ENCODE peak calls at places on chromosomes 3 and 15, in six cellular contexts. M is fibroblast of the aortic adventitia, Q is cardiac fibroblast, L is kidney epithelial cell, D is AG04450, N is choroid plexus epithelial cell. X is an unnamed sample.

GRCh38 chr3:34011171-34012101 is 213.0 kb downstream of the PDCD6IP start:
- DNase-seq in D (no peak), L (no peak), N (peak), Q (no peak), M (no peak), X (no peak)

GRCh38 chr3:67118122-67118521 is 120.0 kb downstream of the KBTBD8 start:
- DNase-seq in N (no peak), D (no peak), L (no peak), Q (no peak), M (no peak), X (no peak)

GRCh38 chr3:179961081-179962078 is 75.4 kb downstream of the PEX5L start:
- DNase-seq in L (no peak), Q (no peak), D (no peak), N (no peak), M (no peak), X (peak)

GRCh38 chr15:78959360-78959759 is 14.5 kb upstream of the CTSH start:
- DNase-seq in N (no peak), Q (no peak), M (no peak), L (no peak), D (no peak), X (no peak)

GRCh38 chr15:67146214-67146613 is 80.8 kb downstream of the SMAD3 start:
- DNase-seq in M (peak), D (peak), Q (peak), L (no peak), N (peak), X (no peak)

GRCh38 chr15:101153801-101154656 is 97.8 kb downstream of the CHSY1 start:
- DNase-seq in D (no peak), Q (no peak), N (no peak), M (no peak), L (no peak), X (no peak)

GRCh38 chr3:99920530-99921376 is 103.1 kb downstream of the CMSS1 start:
- DNase-seq in Q (peak), D (no peak), M (peak), L (no peak), N (no peak), X (no peak)

GRCh38 chr3:49711489-49711888 is 8.0 kb downstream of the AMIGO3 start:
- DNase-seq in N (no peak), D (no peak), L (no peak), Q (no peak), M (no peak), X (no peak)

GRCh38 chr3:71926242-71926560 is 141.3 kb upstream of the PROK2 start:
- DNase-seq in M (peak), N (peak), Q (peak), D (no peak), L (no peak), X (no peak)

GRCh38 chr3:133466531-133467386 is 66.9 kb downstream of the BFSP2 start:
- DNase-seq in Q (peak), M (no peak), N (no peak), D (no peak), L (no peak), X (no peak)

GRCh38 chr3:143237036-143237688 is 117.6 kb downstream of the CHST2 start:
- DNase-seq in D (no peak), N (peak), L (no peak), M (peak), Q (no peak), X (no peak)

GRCh38 chr15:101148881-101149664 is 102.8 kb downstream of the CHSY1 start:
- DNase-seq in L (no peak), M (no peak), D (no peak), Q (no peak), N (no peak), X (no peak)

GRCh38 chr15:98731712-98732450 is 83.5 kb downstream of the IGF1R start:
- DNase-seq in D (no peak), M (no peak), N (no peak), L (no peak), Q (no peak), X (no peak)

GRCh38 chr3:187822402-187822801 is 77.1 kb upstream of the BCL6 start:
- DNase-seq in Q (no peak), L (no peak), N (no peak), M (no peak), D (no peak), X (no peak)

GRCh38 chr15:41018534-41018933 is 65.3 kb downstream of the CHAC1 start:
- DNase-seq in D (no peak), N (peak), M (peak), Q (peak), L (no peak), X (no peak)

GRCh38 chr3:25021816-25022215 is 406.2 kb upstream of the RARB start:
- DNase-seq in D (no peak), M (peak), N (peak), Q (peak), L (no peak), X (no peak)

GRCh38 chr3:9715764-9716437 is 12.3 kb downstream of the CPNE9 start:
- DNase-seq in M (peak), L (peak), N (peak), D (peak), Q (peak), X (peak)

GRCh38 chr15:74869726-74870407 is 3.3 kb downstream of the SCAMP2 start:
- DNase-seq in L (no peak), M (peak), D (no peak), Q (peak), N (peak), X (no peak)

GRCh38 chr3:125140817-125141595 is 71.5 kb downstream of the SLC12A8 start:
- DNase-seq in L (no peak), Q (no peak), D (no peak), N (peak), M (no peak), X (no peak)

GRCh38 chr3:32374788-32375595 is 16.7 kb upstream of the CMTM7 start:
- DNase-seq in Q (peak), M (peak), N (peak), L (no peak), D (peak), X (peak)

GRCh38 chr15:57411945-57412768 is 35.9 kb downstream of the CGNL1 start:
- DNase-seq in L (no peak), N (no peak), M (no peak), D (no peak), Q (no peak), X (no peak)

GRCh38 chr3:172520332-172520831 is 2.8 kb downstream of the TNFSF10 start:
- DNase-seq in N (peak), L (peak), M (peak), D (peak), Q (no peak), X (peak)

X was measured in epithelial cell of proximal tubule.